ENCODE peak calls at places on chromosome 9, in four cellular contexts. R is tibial artery, Q is Caco-2, L is mucosa of descending colon. H is an unnamed sample. For H3K4me1 and H3K36me3, the result is how much of the 10 kb centered on the place peaks cover.

GRCh38 chr9:135349963-135350360 is 129.6 kb upstream of the PPP1R26 start:
- DNase-seq in R (no peak), Q (no peak), L (no peak), H (no peak)

GRCh38 chr9:29198861-29199260 is 1625.6 kb upstream of the C9orf72 start:
- DNase-seq in R (no peak), Q (no peak), L (no peak), H (no peak)

GRCh38 chr9:86735772-86736458 is 211.4 kb downstream of the GAS1 start:
- DNase-seq in R (no peak), Q (no peak), L (no peak), H (no peak)

GRCh38 chr9:110604101-110604710 is 24.7 kb upstream of the SVEP1 start:
- DNase-seq in R (no peak), Q (no peak), L (no peak), H (no peak)

GRCh38 chr9:38142201-38142600 is 73.2 kb upstream of the SHB start:
- DNase-seq in R (no peak), Q (peak), L (no peak), H (no peak)

GRCh38 chr9:113603773-113604172 is 140.2 kb downstream of the RGS3 start:
- DNase-seq in R (no peak), Q (no peak), L (no peak), H (no peak)

GRCh38 chr9:91978739-91979414 is 28.8 kb upstream of the ROR2 start:
- DNase-seq in R (no peak), Q (peak), L (no peak), H (no peak)

GRCh38 chr9:17116400-17116837 is 18.4 kb upstream of the CNTLN start:
- DNase-seq in R (no peak), Q (no peak), L (no peak), H (no peak)

GRCh38 chr9:96177719-96178028 is 124.3 kb downstream of the HSD17B3 start:
- DNase-seq in R (no peak), Q (no peak), L (no peak), H (no peak)

GRCh38 chr9:99357575-99357974 is 135.5 kb downstream of the SEC61B start:
- DNase-seq in R (peak), Q (no peak), L (no peak), H (no peak)

GRCh38 chr9:32543047-32543446 is 9.1 kb upstream of the SMIM27 start:
- DNase-seq in R (no peak), Q (no peak), L (no peak), H (no peak)

GRCh38 chr9:21141427-21141882 is at the start of gene IFNW1:
- DNase-seq in R (no peak), Q (no peak), L (no peak), H (no peak)

GRCh38 chr9:123925161-123925560 is 4.8 kb downstream of the DENND1A start:
- DNase-seq in R (no peak), Q (no peak), L (no peak), H (no peak)

GRCh38 chr9:34328500-34328982 is 527 bp downstream of the KIF24 start:
- DNase-seq in R (no peak), Q (no peak), L (no peak), H (no peak)

GRCh38 chr9:34097865-34098264 is 28.6 kb downstream of the DCAF12 start:
- DNase-seq in R (no peak), Q (no peak), L (no peak), H (no peak)

GRCh38 chr9:95008151-95008771 is 281.8 kb downstream of the AOPEP start:
- DNase-seq in R (no peak), Q (peak), L (peak), H (no peak)

GRCh38 chr9:95206143-95206542 is 111.4 kb downstream of the FANCC start:
- DNase-seq in R (no peak), Q (no peak), L (no peak), H (no peak)

GRCh38 chr9:131290039-131290766 is 680 bp downstream of the PLPP7 start:
- DNase-seq in R (no peak), Q (no peak), L (no peak), H (no peak)

GRCh38 chr9:132350861-132351315 is 3.9 kb downstream of the SETX start:
- DNase-seq in R (no peak), Q (no peak), L (no peak), H (no peak)

GRCh38 chr9:73037613-73038012 is 84.8 kb upstream of the ALDH1A1 start:
- DNase-seq in R (no peak), Q (no peak), L (no peak), H (no peak)

GRCh38 chr9:93154293-93154903 is 20.3 kb upstream of the NINJ1 start:
- DNase-seq in R (no peak), Q (peak), L (peak), H (no peak)

GRCh38 chr9:98263482-98264357 is 8.3 kb upstream of the TBC1D2 start:
- DNase-seq in R (peak), Q (peak), L (peak), H (peak)
- H3K4me1 ChIP-seq in R (under half), Q (under half), L (under half), H (under half)

GRCh38 chr9:116342941-116343340 is 189.3 kb downstream of the PAPPA start:
- DNase-seq in R (no peak), Q (no peak), L (no peak), H (no peak)
- H3K36me3 ChIP-seq in R (under half), Q (under half), L (under half), H (under half)

GRCh38 chr9:133787749-133788015 is 49.5 kb upstream of the SARDH start:
- DNase-seq in R (peak), Q (peak), L (peak), H (no peak)

GRCh38 chr9:133785753-133786370 is 47.7 kb upstream of the SARDH start:
- DNase-seq in R (no peak), Q (no peak), L (no peak), H (no peak)

GRCh38 chr9:133784731-133785561 is 46.8 kb upstream of the SARDH start:
- DNase-seq in R (no peak), Q (no peak), L (no peak), H (no peak)

GRCh38 chr9:133786936-133787748 is 49.0 kb upstream of the SARDH start:
- DNase-seq in R (no peak), Q (no peak), L (no peak), H (no peak)

GRCh38 chr9:133786371-133786753 is 48.2 kb upstream of the SARDH start:
- DNase-seq in R (no peak), Q (no peak), L (no peak), H (no peak)
- H3K4me3 ChIP-seq in R (no peak), Q (no peak), L (no peak), H (no peak)

DNA sequence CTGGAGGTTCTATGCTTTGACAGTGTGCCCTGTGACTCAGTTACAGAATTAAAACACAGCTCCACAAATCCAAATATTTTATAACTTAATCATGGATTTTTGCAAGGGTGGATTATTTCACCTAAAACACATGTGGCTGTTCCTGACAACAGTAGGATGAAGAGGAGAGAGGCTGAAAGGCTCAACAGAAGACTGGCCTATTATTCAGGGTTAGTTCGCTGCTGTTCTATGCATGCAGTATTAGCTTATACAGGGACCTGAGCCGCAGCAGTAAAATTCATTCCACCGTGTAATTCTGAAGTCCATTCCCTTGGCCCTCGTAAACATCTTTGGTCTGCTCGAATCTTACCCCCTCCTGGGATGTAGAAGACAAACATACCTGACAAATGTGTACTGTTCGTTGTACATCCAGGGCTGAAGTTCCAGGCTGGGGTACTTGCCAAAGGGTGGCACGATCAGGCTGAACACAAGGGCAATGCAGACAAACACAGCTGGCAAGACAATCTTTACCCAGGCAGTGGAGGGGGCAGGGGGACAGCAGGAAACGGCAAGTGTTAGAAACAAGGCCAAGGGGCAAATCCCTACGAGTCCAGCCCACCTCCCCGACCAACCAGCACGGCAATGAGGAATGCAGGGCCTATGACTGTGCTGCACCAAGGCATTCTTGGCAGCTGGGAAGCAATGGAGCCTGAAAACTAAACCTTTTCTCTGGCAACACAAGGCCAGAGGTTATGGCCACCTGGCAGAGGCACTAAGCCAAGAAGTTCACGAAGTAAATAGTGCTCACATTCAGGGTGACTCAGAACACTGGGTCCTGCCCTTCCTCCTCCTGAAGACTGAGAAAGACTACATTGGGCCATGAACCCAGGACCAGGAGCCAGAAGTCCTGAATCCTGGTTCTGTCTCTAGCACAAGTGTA is 46.8 kb downstream of the NIPSNAP3B start:
- DNase-seq in R (no peak), Q (no peak), L (peak), H (peak)
- H3K4me1 ChIP-seq in R (under half), Q (under half), L (under half), H (under half)

GRCh38 chr9:85404911-85405580 is 336.7 kb downstream of the AGTPBP1 start:
- DNase-seq in R (no peak), Q (no peak), L (no peak), H (no peak)

GRCh38 chr9:85414399-85414798 is 327.4 kb downstream of the AGTPBP1 start:
- DNase-seq in R (no peak), Q (no peak), L (no peak), H (no peak)

GRCh38 chr9:85402541-85402940 is 339.2 kb downstream of the AGTPBP1 start:
- DNase-seq in R (no peak), Q (no peak), L (no peak), H (no peak)

DNA sequence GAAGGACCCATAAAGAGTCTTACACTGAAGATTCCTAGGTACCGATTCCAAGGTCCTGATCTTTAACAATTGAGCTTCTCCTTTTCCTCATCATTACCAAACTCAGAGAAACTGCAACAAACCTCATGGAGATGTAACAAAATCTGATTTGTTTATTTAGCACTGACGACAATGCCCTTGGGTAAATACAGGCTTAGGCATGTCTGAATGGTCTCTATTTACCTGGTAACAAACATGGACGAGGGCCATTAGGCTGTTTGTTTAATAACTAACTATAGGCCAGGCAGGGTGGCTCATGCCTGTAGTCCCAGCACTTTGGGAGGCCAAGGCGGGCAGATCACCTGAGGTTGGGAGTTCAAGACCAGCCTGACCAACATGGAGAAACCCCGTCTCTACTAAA is 333.3 kb downstream of the AGTPBP1 start:
- DNase-seq in R (no peak), Q (no peak), L (no peak), H (no peak)
- H3K36me3 ChIP-seq in R (under half), Q (under half), L (under half), H (under half)

H was measured in pancreas.